ENCODE peak calls at places on chromosome 17, in five cellular contexts. I, E, Q, R and H are unnamed samples.

GRCh38 chr17:77457572-77458201 is 316.9 kb downstream of the SEC14L1 start:
- DNase-seq in I (no peak), E (no peak), Q (no peak), R (no peak), H (no peak)

GRCh38 chr17:71878998-71879397 is 241.8 kb upstream of the SOX9 start:
- DNase-seq in I (no peak), E (no peak), Q (no peak), R (no peak), H (no peak)

GRCh38 chr17:77146882-77147281 is 6.1 kb downstream of the SEC14L1 start:
- DNase-seq in I (no peak), E (no peak), Q (no peak), R (no peak), H (no peak)

GRCh38 chr17:82838386-82839063 is 1.3 kb downstream of the ZNF750 start:
- DNase-seq in I (peak), E (no peak), Q (no peak), R (no peak), H (no peak)

GRCh38 chr17:16568541-16569357 is at the start of gene ZNF287:
- DNase-seq in I (peak), E (peak), Q (peak), R (peak), H (peak)

GRCh38 chr17:31060814-31061550 is 33.8 kb upstream of the NF1 start:
- DNase-seq in I (peak), E (no peak), Q (no peak), R (no peak), H (no peak)

GRCh38 chr17:42136654-42137051 is 14.0 kb downstream of the HSPB9 start:
- DNase-seq in I (no peak), E (no peak), Q (no peak), R (no peak), H (no peak)

GRCh38 chr17:17363638-17364337 is 60.6 kb downstream of the NT5M start:
- DNase-seq in I (no peak), E (no peak), Q (no peak), R (no peak), H (no peak)

GRCh38 chr17:19724501-19725420 is 8.4 kb upstream of the SLC47A2 start:
- DNase-seq in I (peak), E (peak), Q (no peak), R (peak), H (no peak)

GRCh38 chr17:7176870-7177209 is 2.3 kb downstream of the ASGR1 start:
- DNase-seq in I (no peak), E (no peak), Q (no peak), R (no peak), H (no peak)

GRCh38 chr17:70204431-70204830 is 35.1 kb downstream of the KCNJ2 start:
- DNase-seq in I (no peak), E (no peak), Q (no peak), R (no peak), H (no peak)

GRCh38 chr17:57955183-57955952 is at the start of gene CUEDC1:
- DNase-seq in I (peak), E (peak), Q (peak), R (peak), H (peak)